ENCODE peak calls at places on chromosomes 3 and 15, in six cellular contexts. X is HepG2, E is sigmoid colon, B is K562, C is transverse colon, I is A549. A is an unnamed sample.

GRCh38 chr3:114861666-114862065 is 285.4 kb downstream of the ZBTB20 start:
- DNase-seq in C (no peak), X (no peak), E (no peak), I (no peak), B (no peak), A (no peak)

GRCh38 chr3:124467980-124468902 is 262.0 kb upstream of the UMPS start:
- DNase-seq in C (peak), E (no peak), B (peak), X (peak), I (peak), A (peak)

GRCh38 chr3:158748237-158748828 is 16.1 kb upstream of the RARRES1 start:
- DNase-seq in B (no peak), X (no peak), I (no peak), E (no peak), C (peak), A (peak)

GRCh38 chr3:53258600-53259426 is 3.0 kb upstream of the TKT start:
- DNase-seq in X (peak), E (no peak), I (no peak), C (no peak), B (no peak), A (no peak)

GRCh38 chr3:72275296-72275820 is 490.4 kb upstream of the PROK2 start:
- DNase-seq in I (no peak), X (no peak), E (no peak), B (no peak), C (no peak), A (no peak)

GRCh38 chr3:159839561-159840379 is 148.9 kb upstream of the IL12A start:
- DNase-seq in B (no peak), E (peak), I (no peak), X (no peak), C (no peak), A (no peak)

GRCh38 chr15:81400640-81401236 is 26.7 kb upstream of the TMC3 start:
- DNase-seq in B (peak), I (peak), E (no peak), C (no peak), X (peak), A (no peak)

GRCh38 chr3:176987901-176988300 is 209.4 kb downstream of the TBL1XR1 start:
- DNase-seq in E (no peak), X (no peak), B (no peak), C (no peak), I (no peak), A (no peak)

GRCh38 chr3:57164217-57164605 is 942 bp downstream of the IL17RD start:
- DNase-seq in X (no peak), B (no peak), E (no peak), C (peak), I (no peak), A (peak)

GRCh38 chr15:67103869-67104268 is 38.5 kb downstream of the SMAD3 start:
- DNase-seq in C (no peak), B (no peak), E (no peak), I (no peak), X (no peak), A (no peak)

GRCh38 chr3:167653155-167653554 is 587 bp downstream of the WDR49 start:
- DNase-seq in E (no peak), I (no peak), C (no peak), X (no peak), B (no peak), A (no peak)

GRCh38 chr3:4776980-4777581 is 202.2 kb upstream of the BHLHE40 start:
- DNase-seq in E (no peak), X (no peak), I (peak), B (no peak), C (peak), A (no peak)

GRCh38 chr3:154060606-154061380 is 60.4 kb upstream of the ARHGEF26 start:
- DNase-seq in E (no peak), B (no peak), I (no peak), X (no peak), C (no peak), A (no peak)

GRCh38 chr3:193875601-193876321 is 260.2 kb upstream of the HES1 start:
- DNase-seq in B (no peak), I (no peak), E (no peak), X (peak), C (no peak), A (no peak)

GRCh38 chr15:37536967-37537624 is 397.3 kb upstream of the TMCO5A start:
- DNase-seq in C (no peak), B (no peak), I (no peak), E (no peak), X (no peak), A (no peak)

GRCh38 chr15:96223939-96224338 is 106.6 kb upstream of the NR2F2 start:
- DNase-seq in C (no peak), E (no peak), B (no peak), I (no peak), X (no peak), A (no peak)

GRCh38 chr3:163056874-163057497 is 1560.4 kb downstream of the OTOL1 start:
- DNase-seq in E (no peak), B (peak), C (peak), X (peak), I (peak), A (peak)

GRCh38 chr3:110562621-110563020 is 509.0 kb upstream of the NECTIN3 start:
- DNase-seq in X (no peak), B (no peak), C (no peak), E (no peak), I (peak), A (no peak)

GRCh38 chr3:195907730-195908438 is 467 bp downstream of the TNK2 start:
- DNase-seq in E (peak), C (peak), B (peak), I (peak), X (no peak), A (peak)

GRCh38 chr3:48678056-48678455 is 7.7 kb downstream of the NCKIPSD start:
- DNase-seq in E (no peak), C (no peak), B (no peak), I (no peak), X (no peak), A (no peak)

GRCh38 chr3:59426851-59427565 is 377.2 kb upstream of the CFAP20DC start:
- DNase-seq in I (no peak), X (no peak), C (no peak), B (no peak), E (no peak), A (no peak)

GRCh38 chr3:14213066-14213774 is 34.6 kb downstream of the LSM3 start:
- DNase-seq in B (no peak), E (no peak), I (no peak), X (no peak), C (no peak), A (no peak)

GRCh38 chr3:17783426-17783825 is 41.0 kb upstream of the TBC1D5 start:
- DNase-seq in E (no peak), X (no peak), I (no peak), C (no peak), B (no peak), A (no peak)
- TF ChIP-seq EP300 in E (no peak), X (no peak), I (no peak), C (no peak), B (no peak), A (no peak)

GRCh38 chr3:55885721-55886120 is 398.6 kb upstream of the WNT5A start:
- DNase-seq in C (no peak), B (no peak), X (no peak), I (no peak), E (no peak), A (no peak)
- TF ChIP-seq CTCF in C (no peak), B (no peak), X (no peak), I (no peak), E (no peak), A (no peak)

GRCh38 chr15:90001062-90001682 is at the start of gene ZNF710:
- DNase-seq in C (peak), I (peak), B (peak), X (no peak), E (peak), A (no peak)
- TF ChIP-seq POLR2A in C (no peak), I (peak), B (peak), X (no peak), E (no peak), A (no peak)

DNA sequence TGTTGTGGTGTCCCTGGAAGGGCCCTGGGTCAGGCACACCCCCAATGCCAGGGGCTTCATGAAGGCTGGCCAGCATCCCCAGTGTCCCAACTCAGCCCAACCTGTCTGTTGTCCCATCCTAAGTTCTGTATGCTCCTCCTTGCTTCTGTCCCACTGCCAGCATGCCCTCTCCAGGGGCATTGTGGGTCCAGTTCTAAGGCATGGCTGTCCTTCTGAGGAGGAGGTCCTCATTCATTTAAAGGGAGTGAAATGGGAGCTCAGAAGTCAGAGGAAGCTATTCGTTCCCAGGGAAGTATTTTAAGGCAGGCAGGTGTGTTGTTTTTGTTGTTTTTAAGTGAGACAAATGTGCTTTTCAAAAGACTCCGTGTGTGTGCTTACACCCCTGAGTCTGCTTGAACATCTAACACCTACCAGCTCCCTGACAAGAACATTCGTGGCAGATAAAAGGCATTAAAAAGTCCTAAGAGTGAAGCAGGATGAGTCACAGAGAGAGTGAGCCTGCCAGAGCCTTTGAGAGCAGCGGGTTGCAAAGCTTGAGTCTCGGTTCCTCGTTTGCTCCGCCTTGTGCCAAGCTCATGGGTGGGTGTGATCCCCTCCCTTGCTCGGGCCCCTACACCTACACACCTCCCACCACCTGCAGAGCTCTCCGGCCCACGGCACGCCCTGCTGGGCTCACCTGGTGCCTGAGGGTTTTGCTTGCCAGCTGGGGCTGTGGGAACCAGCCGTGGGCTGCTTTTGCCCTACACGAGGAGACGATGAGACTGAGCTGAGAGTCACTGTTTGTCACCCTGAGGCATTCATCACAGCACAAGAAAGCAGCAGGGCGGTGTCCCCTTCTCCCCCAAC is 183.4 kb upstream of the TOPAZ1 start:
- DNase-seq in C (peak), B (no peak), I (no peak), E (no peak), X (no peak), A (no peak)
- TF ChIP-seq EP300 in C (no peak), B (no peak), I (no peak), E (no peak), X (no peak), A (no peak)

DNA sequence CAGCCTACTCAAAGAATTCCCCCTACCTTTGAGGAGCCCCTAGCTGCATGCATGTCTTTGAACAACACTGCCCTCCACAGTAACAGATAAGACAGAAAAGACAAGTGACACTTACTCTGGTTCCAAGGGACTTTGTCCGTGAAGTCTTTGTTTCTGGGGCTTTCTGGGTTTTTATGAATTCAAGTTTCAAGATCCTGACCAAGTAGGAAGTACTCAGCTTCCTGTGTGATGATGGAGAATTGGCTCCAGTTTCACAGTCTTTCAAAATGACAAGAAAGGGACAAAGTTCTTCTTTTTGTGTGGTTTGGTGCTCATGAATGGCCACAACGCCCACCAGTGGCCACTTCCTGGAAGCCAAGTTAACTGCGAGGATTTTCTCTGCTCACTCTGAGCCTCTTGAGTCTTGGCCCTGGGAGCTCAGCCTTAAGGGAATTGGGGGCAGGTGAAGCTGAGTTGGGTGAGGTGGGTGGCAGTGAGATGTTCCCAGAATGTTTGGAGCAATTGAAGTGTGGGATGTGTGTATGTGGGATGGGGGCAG is at the start of gene CCR1:
- DNase-seq in X (peak), E (no peak), I (peak), C (peak), B (no peak), A (no peak)
- TF ChIP-seq CTCF in X (peak), E (no peak), I (peak), C (peak), B (peak), A (peak)

DNA sequence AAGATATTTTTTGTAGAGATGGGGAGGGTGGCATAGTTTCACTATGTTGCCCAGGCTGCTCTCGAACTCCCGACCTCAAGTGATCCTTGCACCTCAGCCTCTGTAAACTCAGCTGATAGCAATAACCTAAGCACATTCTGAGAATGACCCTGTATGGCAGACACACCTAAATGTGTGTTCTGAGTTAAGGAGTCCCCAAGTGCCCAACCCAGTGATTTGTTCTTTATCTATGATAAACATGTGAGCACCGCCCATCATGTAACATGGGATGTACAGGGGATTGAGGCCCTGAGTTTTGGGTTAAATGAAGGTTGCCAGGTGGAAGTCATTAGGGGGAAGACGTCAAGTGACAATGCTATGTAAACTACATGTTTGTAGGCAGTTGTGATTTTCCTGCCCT is 5.7 kb downstream of the NCEH1 start:
- DNase-seq in X (no peak), B (no peak), C (peak), I (no peak), E (no peak), A (no peak)
- TF ChIP-seq POLR2A in X (no peak), B (no peak), C (no peak), I (no peak), E (no peak), A (no peak)

DNA sequence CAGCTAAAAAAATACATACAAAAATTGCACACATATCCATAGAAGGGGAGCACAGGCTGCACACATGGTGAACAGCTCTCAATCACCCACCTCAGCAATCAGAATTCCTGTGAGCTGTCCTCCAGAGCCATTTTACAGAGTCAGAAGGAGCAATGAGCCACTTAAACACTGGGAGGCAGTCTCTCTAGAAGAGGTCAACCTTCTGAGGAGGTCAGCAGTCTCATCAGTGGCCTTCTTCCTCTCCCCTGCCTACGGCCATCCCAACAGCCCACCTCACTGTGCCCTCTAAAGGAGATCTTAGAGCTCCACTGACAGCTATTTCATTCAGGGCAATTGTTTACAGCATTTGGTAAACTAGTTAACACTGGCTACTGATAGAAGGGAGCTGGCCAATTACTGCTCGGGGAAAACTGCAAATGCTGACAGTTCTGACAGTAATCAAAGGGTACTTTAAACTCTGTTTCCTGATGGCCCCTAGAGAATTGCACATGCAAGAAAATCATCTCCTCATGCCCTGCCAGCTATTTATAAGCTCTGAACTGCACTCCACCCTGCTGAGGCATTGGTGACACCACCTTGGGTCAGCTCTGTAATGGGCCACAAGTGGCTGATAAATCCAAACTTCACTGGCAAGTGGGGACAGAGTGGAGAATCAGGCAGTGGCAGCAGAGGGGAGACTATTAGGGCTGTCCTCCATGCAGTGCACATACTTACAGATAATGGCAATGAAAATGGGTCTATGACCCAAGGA is 42.1 kb upstream of the TSPAN3 start:
- DNase-seq in E (no peak), B (no peak), C (peak), X (no peak), I (no peak), A (no peak)
- TF ChIP-seq EP300 in E (no peak), B (no peak), C (no peak), X (no peak), I (no peak), A (no peak)

GRCh38 chr3:66093981-66094380 is 55.3 kb upstream of the MAGI1 start:
- DNase-seq in C (no peak), X (no peak), I (no peak), E (no peak), B (no peak), A (no peak)
- TF ChIP-seq CTCF in C (no peak), X (no peak), I (no peak), E (no peak), B (no peak), A (no peak)

DNA sequence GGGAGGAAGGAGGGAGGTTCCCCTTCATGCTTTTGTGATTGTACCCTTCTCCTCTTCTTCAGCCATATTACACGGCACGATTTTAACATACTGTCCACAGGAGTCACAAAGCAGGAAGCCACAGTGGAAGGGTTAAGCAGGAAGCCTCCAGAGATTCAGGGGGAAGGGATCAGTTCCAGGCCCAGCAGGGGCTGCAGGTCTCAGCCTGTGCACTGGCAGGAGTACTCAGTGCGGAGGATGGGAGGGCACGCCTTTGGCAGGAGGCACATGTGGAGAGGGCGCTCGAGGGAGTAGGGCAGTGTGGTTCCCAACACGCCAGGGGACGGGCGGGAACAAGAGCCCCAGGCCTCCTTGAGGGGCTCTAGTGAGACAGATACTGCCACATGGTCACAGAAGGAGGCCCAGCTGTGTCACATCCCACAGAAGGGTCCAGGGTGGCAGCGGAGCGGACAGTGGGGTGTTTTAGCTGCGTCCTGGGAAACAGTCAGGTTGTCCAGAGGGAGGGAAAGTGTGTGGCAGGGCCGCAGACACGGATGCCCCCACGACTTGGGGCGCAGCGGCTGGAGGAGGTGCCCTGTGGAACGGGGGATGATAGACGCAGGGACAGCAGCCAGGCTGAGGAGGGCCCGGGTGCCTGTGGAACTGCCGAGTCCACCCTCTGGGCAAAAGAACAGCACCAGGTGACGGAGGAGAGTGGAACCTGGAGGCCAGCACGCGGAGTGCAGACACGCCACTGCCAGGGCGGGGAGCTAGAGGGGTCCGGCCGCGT is 77.5 kb downstream of the CHSY1 start:
- DNase-seq in I (no peak), C (no peak), E (no peak), B (no peak), X (no peak), A (no peak)
- TF ChIP-seq POLR2A in I (no peak), C (no peak), E (no peak), B (no peak), X (no peak), A (no peak)

GRCh38 chr3:42491876-42492507 is 10.5 kb upstream of the VIPR1 start:
- DNase-seq in B (no peak), C (no peak), I (no peak), E (peak), X (no peak), A (peak)

GRCh38 chr3:42488687-42489086 is 13.8 kb upstream of the VIPR1 start:
- DNase-seq in X (no peak), I (no peak), C (no peak), E (no peak), B (no peak), A (no peak)

GRCh38 chr3:42489116-42489936 is 13.1 kb upstream of the VIPR1 start:
- DNase-seq in E (peak), B (peak), I (no peak), C (no peak), X (no peak), A (peak)

GRCh38 chr3:42489937-42490227 is 12.6 kb upstream of the VIPR1 start:
- DNase-seq in C (no peak), B (no peak), X (no peak), I (no peak), E (no peak), A (no peak)

DNA sequence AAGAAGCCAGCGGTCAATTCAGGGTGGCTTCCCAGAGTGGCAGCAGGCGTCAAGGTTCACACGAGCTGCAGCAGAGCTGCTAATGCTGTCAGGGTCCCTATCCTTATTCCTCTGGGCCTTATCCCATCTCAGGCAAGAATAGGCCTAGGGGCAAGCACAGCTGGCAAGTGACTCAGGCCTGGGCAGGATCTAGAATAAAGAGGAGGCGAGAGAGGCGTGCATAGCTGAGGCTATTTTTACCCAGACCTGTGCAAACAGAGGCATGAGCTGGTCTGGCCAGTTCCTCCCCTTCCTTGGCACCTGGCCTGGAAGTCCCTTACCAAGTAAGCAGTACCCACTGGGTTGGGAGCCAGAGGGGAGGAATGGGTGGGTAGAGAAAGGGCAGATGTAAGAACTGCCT is 12.2 kb upstream of the VIPR1 start:
- DNase-seq in X (no peak), C (peak), E (peak), I (peak), B (no peak), A (peak)
- TF ChIP-seq EP300 in X (no peak), C (no peak), E (no peak), I (no peak), B (no peak), A (no peak)